ENCODE peak calls at places on chromosomes 13 and 19, in four cellular contexts. One of them, this sample, is unnamed.

GRCh38 chr13:74452881-74453280 is 318.7 kb upstream of the KLF12 start:
- DNase-seq in gastrocnemius medialis: no peak
- DNase-seq in prostate gland: no peak
- DNase-seq in A549: no peak
- DNase-seq in this sample: no peak

GRCh38 chr19:13476071-13476470 is 30.2 kb downstream of the CACNA1A start:
- DNase-seq in gastrocnemius medialis: no peak
- DNase-seq in prostate gland: no peak
- DNase-seq in A549: no peak
- DNase-seq in this sample: no peak

GRCh38 chr19:6271721-6272410 is 7.9 kb downstream of the MLLT1 start:
- DNase-seq in gastrocnemius medialis: peak
- DNase-seq in prostate gland: peak
- DNase-seq in A549: no peak
- DNase-seq in this sample: peak

GRCh38 chr13:74026753-74027152 is 107.5 kb downstream of the KLF12 start:
- DNase-seq in gastrocnemius medialis: no peak
- DNase-seq in prostate gland: no peak
- DNase-seq in A549: no peak
- DNase-seq in this sample: peak

GRCh38 chr19:39351537-39352037 is 9.4 kb downstream of the SAMD4B start:
- DNase-seq in gastrocnemius medialis: no peak
- DNase-seq in prostate gland: no peak
- DNase-seq in A549: peak
- DNase-seq in this sample: no peak

GRCh38 chr13:60051754-60052153 is 112.0 kb downstream of the DIAPH3 start:
- DNase-seq in gastrocnemius medialis: no peak
- DNase-seq in prostate gland: no peak
- DNase-seq in A549: no peak
- DNase-seq in this sample: no peak

GRCh38 chr19:33302974-33303790 is 848 bp upstream of the CEBPA start:
- DNase-seq in gastrocnemius medialis: peak
- DNase-seq in prostate gland: peak
- DNase-seq in A549: peak
- DNase-seq in this sample: peak

GRCh38 chr13:48160879-48161278 is 66.0 kb upstream of the MED4 start:
- DNase-seq in gastrocnemius medialis: peak
- DNase-seq in prostate gland: no peak
- DNase-seq in A549: peak
- DNase-seq in this sample: no peak

GRCh38 chr19:50380767-50381166 is 3.4 kb upstream of the POLD1 start:
- DNase-seq in gastrocnemius medialis: no peak
- DNase-seq in prostate gland: no peak
- DNase-seq in A549: no peak
- DNase-seq in this sample: no peak

GRCh38 chr13:107799001-107799400 is 416.3 kb downstream of the LIG4 start:
- DNase-seq in gastrocnemius medialis: no peak
- DNase-seq in prostate gland: no peak
- DNase-seq in A549: no peak
- DNase-seq in this sample: no peak

GRCh38 chr19:14476663-14477401 is 1.7 kb upstream of the PTGER1 start:
- DNase-seq in gastrocnemius medialis: no peak
- DNase-seq in prostate gland: no peak
- DNase-seq in A549: peak
- DNase-seq in this sample: peak

GRCh38 chr13:77832339-77833100 is 86.1 kb downstream of the EDNRB start:
- DNase-seq in gastrocnemius medialis: no peak
- DNase-seq in prostate gland: no peak
- DNase-seq in A549: no peak
- DNase-seq in this sample: no peak

GRCh38 chr13:27053235-27053884 is 118.3 kb downstream of the USP12 start:
- DNase-seq in gastrocnemius medialis: no peak
- DNase-seq in prostate gland: no peak
- DNase-seq in A549: no peak
- DNase-seq in this sample: no peak

GRCh38 chr13:32340917-32341316 is 25.6 kb downstream of the BRCA2 start:
- DNase-seq in gastrocnemius medialis: no peak
- DNase-seq in prostate gland: no peak
- DNase-seq in A549: no peak
- DNase-seq in this sample: no peak

GRCh38 chr19:12932392-12933286 is 872 bp downstream of the FARSA start:
- DNase-seq in gastrocnemius medialis: no peak
- DNase-seq in prostate gland: no peak
- DNase-seq in A549: no peak
- DNase-seq in this sample: no peak

GRCh38 chr13:59261928-59262488 is 901.7 kb downstream of the DIAPH3 start:
- DNase-seq in gastrocnemius medialis: no peak
- DNase-seq in prostate gland: no peak
- DNase-seq in A549: peak
- DNase-seq in this sample: no peak

GRCh38 chr19:45038931-45039893 is at the start of gene CLASRP:
- DNase-seq in gastrocnemius medialis: peak
- DNase-seq in prostate gland: peak
- DNase-seq in A549: peak
- DNase-seq in this sample: peak

GRCh38 chr13:112842343-112842856 is 126.6 kb upstream of the MCF2L start:
- DNase-seq in gastrocnemius medialis: peak
- DNase-seq in prostate gland: no peak
- DNase-seq in A549: no peak
- DNase-seq in this sample: no peak

GRCh38 chr19:14555918-14556661 is 15.8 kb downstream of the NDUFB7 start:
- DNase-seq in gastrocnemius medialis: no peak
- DNase-seq in prostate gland: no peak
- DNase-seq in A549: no peak
- DNase-seq in this sample: no peak

GRCh38 chr19:51698296-51698695 is 5.2 kb downstream of the SPACA6 start:
- DNase-seq in gastrocnemius medialis: no peak
- DNase-seq in prostate gland: no peak
- DNase-seq in A549: no peak
- DNase-seq in this sample: no peak

GRCh38 chr13:75485286-75486062 is 3.5 kb upstream of the TBC1D4 start:
- DNase-seq in gastrocnemius medialis: no peak
- DNase-seq in prostate gland: no peak
- DNase-seq in A549: peak
- DNase-seq in this sample: no peak

GRCh38 chr19:2540646-2541454 is 64.9 kb downstream of the GADD45B start:
- DNase-seq in gastrocnemius medialis: peak
- DNase-seq in prostate gland: peak
- DNase-seq in A549: peak
- DNase-seq in this sample: peak

GRCh38 chr19:34310494-34310981 is 54.5 kb upstream of the GPI start:
- DNase-seq in gastrocnemius medialis: no peak
- DNase-seq in prostate gland: peak
- DNase-seq in A549: no peak
- DNase-seq in this sample: peak

GRCh38 chr13:97254809-97255208 is 32.7 kb downstream of the MBNL2 start:
- DNase-seq in gastrocnemius medialis: no peak
- DNase-seq in prostate gland: no peak
- DNase-seq in A549: peak
- DNase-seq in this sample: no peak

GRCh38 chr13:113666324-113666660 is 727 bp upstream of the GRK1 start:
- DNase-seq in gastrocnemius medialis: peak
- DNase-seq in prostate gland: no peak
- DNase-seq in A549: no peak
- DNase-seq in this sample: peak

GRCh38 chr19:58326914-58327726 is at the start of gene ZSCAN22:
- DNase-seq in gastrocnemius medialis: peak
- DNase-seq in prostate gland: peak
- DNase-seq in A549: peak
- DNase-seq in this sample: peak
- TF ChIP-seq POLR2A in gastrocnemius medialis: peak
- TF ChIP-seq POLR2A in prostate gland: peak
- TF ChIP-seq POLR2A in A549: peak
- TF ChIP-seq POLR2A in this sample: peak

DNA sequence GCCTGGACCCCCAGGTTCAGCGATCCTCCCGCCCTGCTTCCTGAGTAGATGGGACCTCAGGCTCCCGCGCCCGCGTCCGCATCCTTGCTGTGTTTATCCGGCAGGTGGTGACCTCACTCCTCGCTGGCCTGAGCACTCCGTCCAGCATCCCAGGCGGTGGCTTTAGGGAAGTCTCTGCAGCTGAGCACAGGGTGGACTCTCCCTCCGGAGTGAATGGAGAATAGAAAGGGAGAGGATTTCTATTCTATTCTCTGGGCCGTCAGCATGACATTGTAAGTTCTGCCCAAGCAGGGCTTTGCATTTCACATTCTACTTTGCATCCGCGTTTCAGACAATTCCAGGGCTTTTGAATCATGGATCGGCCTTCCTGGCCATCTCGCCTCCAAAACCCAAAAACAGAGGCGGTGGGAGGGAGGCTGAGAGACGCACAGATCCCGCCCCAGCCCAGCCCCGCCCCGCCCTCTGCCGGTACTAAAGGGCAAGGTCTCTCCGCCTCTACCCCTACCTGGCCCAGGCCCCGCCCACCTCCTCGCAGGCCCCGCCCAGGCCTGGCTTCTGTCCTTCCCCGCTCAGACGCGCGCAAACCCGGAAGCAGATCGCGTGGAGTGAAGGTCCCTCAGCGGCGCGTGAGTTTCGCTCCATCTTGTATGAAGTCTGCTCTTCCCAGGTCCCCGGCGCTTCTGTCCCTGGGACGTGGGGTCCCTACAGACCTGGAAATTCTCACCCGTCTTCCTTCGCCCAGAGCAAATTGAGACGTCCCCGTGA is at the start of gene ZNF525:
- DNase-seq in gastrocnemius medialis: peak
- DNase-seq in prostate gland: peak
- DNase-seq in A549: peak
- DNase-seq in this sample: peak
- TF ChIP-seq POLR2A in gastrocnemius medialis: no peak
- TF ChIP-seq POLR2A in prostate gland: peak
- TF ChIP-seq POLR2A in A549: no peak
- TF ChIP-seq POLR2A in this sample: peak

GRCh38 chr19:41623360-41623759 is 3.5 kb downstream of the CEACAM4 start:
- DNase-seq in gastrocnemius medialis: no peak
- DNase-seq in prostate gland: no peak
- DNase-seq in A549: no peak
- DNase-seq in this sample: no peak

GRCh38 chr19:41627966-41628675 is 1.2 kb upstream of the CEACAM4 start:
- DNase-seq in gastrocnemius medialis: no peak
- DNase-seq in prostate gland: no peak
- DNase-seq in A549: no peak
- DNase-seq in this sample: no peak

GRCh38 chr19:41624515-41624914 is 2.4 kb downstream of the CEACAM4 start:
- DNase-seq in gastrocnemius medialis: no peak
- DNase-seq in prostate gland: no peak
- DNase-seq in A549: no peak
- DNase-seq in this sample: no peak

GRCh38 chr19:41626278-41626677 is 596 bp downstream of the CEACAM4 start:
- DNase-seq in gastrocnemius medialis: no peak
- DNase-seq in prostate gland: no peak
- DNase-seq in A549: no peak
- DNase-seq in this sample: no peak

DNA sequence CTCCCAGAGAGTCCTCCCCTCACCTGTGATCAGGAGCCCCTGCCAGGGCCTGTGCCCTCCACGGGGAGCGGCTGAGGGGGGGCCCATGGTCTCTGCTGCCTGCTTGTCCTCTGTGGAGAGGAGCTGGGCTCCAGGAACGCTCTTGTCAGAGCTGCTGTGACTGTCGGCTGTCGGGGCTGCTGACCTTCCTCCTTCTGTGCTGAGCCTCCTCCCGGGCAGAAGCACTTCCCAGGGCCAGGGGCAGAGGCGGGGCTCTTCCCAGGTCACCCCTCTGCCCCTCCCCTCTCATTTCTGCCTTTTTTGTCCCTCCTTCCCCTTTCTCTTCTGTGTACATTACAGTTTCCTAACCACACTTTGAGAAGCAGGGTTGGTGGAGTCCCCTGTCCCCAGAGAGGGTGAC is at the start of gene CEACAM4:
- DNase-seq in gastrocnemius medialis: peak
- DNase-seq in prostate gland: no peak
- DNase-seq in A549: no peak
- DNase-seq in this sample: no peak
- TF ChIP-seq POLR2A in gastrocnemius medialis: no peak
- TF ChIP-seq POLR2A in prostate gland: no peak
- TF ChIP-seq POLR2A in A549: no peak
- TF ChIP-seq POLR2A in this sample: peak

DNA sequence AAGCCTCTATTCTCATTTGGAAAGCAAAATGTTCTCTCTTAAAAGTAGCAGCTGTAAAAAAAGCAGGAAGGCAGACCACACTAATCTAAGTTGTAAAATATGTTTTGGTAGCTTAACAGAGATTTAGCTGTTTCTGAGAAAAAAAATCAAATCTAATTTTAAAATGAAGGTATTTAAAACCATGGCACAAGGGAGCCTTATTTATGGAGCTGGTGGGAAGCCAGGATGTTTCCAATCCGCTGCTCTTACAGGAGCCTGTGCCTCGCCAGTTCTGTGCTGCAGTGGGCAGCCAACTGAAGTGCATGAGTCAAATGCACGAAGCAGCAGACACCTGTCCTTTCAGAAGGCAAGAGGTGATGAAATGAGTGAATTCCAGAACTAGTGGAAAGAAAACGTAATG is 28.2 kb downstream of the GPC6 start:
- DNase-seq in gastrocnemius medialis: no peak
- DNase-seq in prostate gland: no peak
- DNase-seq in A549: no peak
- DNase-seq in this sample: no peak
- TF ChIP-seq POLR2A in gastrocnemius medialis: no peak
- TF ChIP-seq POLR2A in prostate gland: no peak
- TF ChIP-seq POLR2A in A549: no peak
- TF ChIP-seq POLR2A in this sample: no peak

GRCh38 chr19:19032420-19033175 is 719 bp downstream of the SUGP2 start:
- DNase-seq in gastrocnemius medialis: peak
- DNase-seq in prostate gland: peak
- DNase-seq in A549: peak
- DNase-seq in this sample: peak

GRCh38 chr19:19028526-19028925 is 4.8 kb downstream of the SUGP2 start:
- DNase-seq in gastrocnemius medialis: no peak
- DNase-seq in prostate gland: no peak
- DNase-seq in A549: no peak
- DNase-seq in this sample: no peak

GRCh38 chr19:19033176-19033425 is 216 bp downstream of the SUGP2 start:
- DNase-seq in gastrocnemius medialis: no peak
- DNase-seq in prostate gland: no peak
- DNase-seq in A549: no peak
- DNase-seq in this sample: no peak

GRCh38 chr19:19034204-19034624 is 811 bp downstream of the ARMC6 start:
- DNase-seq in gastrocnemius medialis: peak
- DNase-seq in prostate gland: peak
- DNase-seq in A549: peak
- DNase-seq in this sample: peak

GRCh38 chr19:19033426-19034203 is at the start of the genes ARMC6 and SUGP2:
- DNase-seq in gastrocnemius medialis: peak
- DNase-seq in prostate gland: peak
- DNase-seq in A549: peak
- DNase-seq in this sample: peak
- TF ChIP-seq POLR2A in gastrocnemius medialis: peak
- TF ChIP-seq POLR2A in prostate gland: peak
- TF ChIP-seq POLR2A in A549: peak
- TF ChIP-seq POLR2A in this sample: peak

GRCh38 chr13:109412232-109412935 is 374.0 kb downstream of the IRS2 start:
- DNase-seq in gastrocnemius medialis: no peak
- DNase-seq in prostate gland: no peak
- DNase-seq in A549: peak
- DNase-seq in this sample: peak
- TF ChIP-seq POLR2A in gastrocnemius medialis: no peak
- TF ChIP-seq POLR2A in prostate gland: no peak
- TF ChIP-seq POLR2A in A549: peak
- TF ChIP-seq POLR2A in this sample: no peak